ENCODE peak calls at places on chromosomes 13 and 19, in seven cellular contexts. H is SK-N-SH, I is Panc1, V is GM12878, U is HL-60, O is HCT116, Z is K562. C is an unnamed sample.

GRCh38 chr13:64371461-64371860 is 2858.7 kb downstream of the PCDH9 start:
- DNase-seq in H (no peak), I (no peak), V (no peak), U (no peak), O (no peak), Z (no peak), C (no peak)

GRCh38 chr19:16867211-16867610 is 21.6 kb upstream of the F2RL3 start:
- DNase-seq in H (no peak), I (no peak), V (no peak), U (no peak), O (no peak), Z (no peak), C (no peak)

GRCh38 chr13:21458457-21458815 is 667 bp downstream of the ZDHHC20 start:
- DNase-seq in H (peak; percentile 65), I (no peak), V (no peak), U (no peak), O (no peak), Z (peak; percentile 20), C (peak; percentile 78)

GRCh38 chr13:34207334-34207733 is 389.4 kb downstream of the RFC3 start:
- DNase-seq in H (no peak), I (no peak), V (no peak), U (no peak), O (no peak), Z (no peak), C (no peak)

GRCh38 chr13:99392126-99392805 is 85.1 kb upstream of the GPR183 start:
- DNase-seq in H (no peak), I (no peak), V (no peak), U (no peak), O (no peak), Z (no peak), C (no peak)

GRCh38 chr13:109154146-109154545 is 524.7 kb downstream of the MYO16 start:
- DNase-seq in H (no peak), I (no peak), V (no peak), U (no peak), O (no peak), Z (no peak), C (no peak)

GRCh38 chr13:65841156-65841555 is 1389.0 kb downstream of the PCDH9 start:
- DNase-seq in H (no peak), I (no peak), V (no peak), U (no peak), O (no peak), Z (no peak), C (no peak)

GRCh38 chr13:113616991-113617749 is 32.6 kb downstream of the TFDP1 start:
- DNase-seq in H (no peak), I (no peak), V (no peak), U (peak; percentile 35), O (no peak), Z (no peak), C (peak; percentile 69)

GRCh38 chr13:35979378-35979911 is 151.7 kb downstream of the DCLK1 start:
- DNase-seq in H (no peak), I (no peak), V (no peak), U (no peak), O (no peak), Z (no peak), C (no peak)

GRCh38 chr19:15101479-15102082 is 5.6 kb upstream of the SYDE1 start:
- DNase-seq in H (peak; percentile 54), I (peak; percentile 30), V (no peak), U (peak; percentile 49), O (peak; percentile 38), Z (peak; percentile 61), C (peak; percentile 82)

GRCh38 chr19:12884926-12885748 is 1.9 kb downstream of the KLF1 start:
- DNase-seq in H (peak; percentile 86), I (no peak), V (peak; percentile 57), U (peak; percentile 96), O (no peak), Z (peak; percentile 91), C (peak; percentile 100)

GRCh38 chr13:33330483-33330882 is 44.9 kb upstream of the STARD13 start:
- DNase-seq in H (no peak), I (no peak), V (no peak), U (no peak), O (no peak), Z (no peak), C (no peak)

GRCh38 chr19:2061936-2062729 is 11.1 kb upstream of the MKNK2 start:
- DNase-seq in H (no peak), I (no peak), V (no peak), U (no peak), O (no peak), Z (no peak), C (peak; percentile 63)

GRCh38 chr19:56566904-56567273 is 379 bp upstream of the ZNF470 start:
- DNase-seq in H (peak; percentile 68), I (no peak), V (no peak), U (peak; percentile 35), O (no peak), Z (no peak), C (peak; percentile 46)

GRCh38 chr19:56562766-56563165 is 4.5 kb upstream of the ZNF470 start:
- DNase-seq in H (no peak), I (no peak), V (no peak), U (no peak), O (no peak), Z (no peak), C (no peak)

DNA sequence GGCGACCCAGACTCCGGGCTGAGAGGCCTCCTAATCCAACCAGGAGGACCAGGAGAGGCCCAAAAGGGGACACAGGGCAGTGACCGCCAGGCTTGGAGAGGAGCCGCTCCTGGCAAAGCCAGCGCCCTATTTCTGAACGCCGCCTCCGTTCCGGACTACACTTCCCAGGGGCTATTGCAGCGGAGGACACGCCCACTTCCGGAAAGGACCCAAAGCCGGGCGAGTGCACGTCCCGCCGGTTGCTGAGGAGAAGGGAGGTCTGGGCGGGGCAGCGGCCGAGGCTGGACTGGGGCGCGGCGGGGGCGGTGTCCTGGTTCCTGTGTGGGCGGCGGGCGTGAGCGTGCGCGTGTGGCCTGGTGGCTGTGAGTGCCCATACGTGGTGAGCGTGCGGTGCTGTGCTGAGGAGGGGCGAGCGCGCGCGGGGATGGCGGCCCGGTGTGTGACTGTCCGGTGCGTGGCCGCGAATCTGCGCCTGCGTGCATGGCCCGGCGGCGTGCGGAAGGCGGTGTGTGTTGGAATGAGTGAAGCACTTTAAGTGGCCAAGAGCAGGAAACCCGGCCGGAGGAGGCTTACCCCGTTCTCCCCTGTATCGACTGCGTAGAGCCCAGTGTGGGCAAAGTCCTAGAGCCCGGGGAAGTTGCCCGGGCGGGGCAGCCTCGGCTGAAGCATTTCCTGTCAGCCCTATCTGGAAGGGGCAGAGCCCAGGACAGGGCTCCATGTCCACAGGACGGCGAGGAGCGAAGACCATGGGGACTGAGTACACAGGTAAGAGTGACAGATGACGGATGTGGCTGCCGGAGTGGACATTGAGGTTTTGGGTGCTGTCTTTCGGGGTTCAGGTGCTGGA is at the start of gene ZNF470:
- DNase-seq in H (peak; percentile 95), I (no peak), V (peak; percentile 34), U (peak; percentile 85), O (no peak), Z (peak; percentile 18), C (peak; percentile 97)
- TF ChIP-seq POLR2AphosphoS5 in H (no peak), I (no peak), V (no peak), U (peak; percentile 75), O (no peak), Z (no peak), C (peak; percentile 82)

GRCh38 chr19:33300016-33300981 is 2.0 kb downstream of the CEBPA start:
- DNase-seq in H (peak; percentile 32), I (no peak), V (no peak), U (no peak), O (no peak), Z (no peak), C (no peak)
- H3K27ac ChIP-seq in H (no peak overlapping the region), I (no peak overlapping the region), V (no peak overlapping the region), U (peak overlapping the region; percentile 90), O (no peak overlapping the region), Z (no peak overlapping the region), C (no peak overlapping the region)

GRCh38 chr13:40982772-40983171 is 36.3 kb downstream of the ELF1 start:
- DNase-seq in H (peak; percentile 38), I (no peak), V (peak; percentile 84), U (no peak), O (no peak), Z (no peak), C (no peak)

GRCh38 chr13:40980466-40980865 is 38.6 kb downstream of the ELF1 start:
- DNase-seq in H (no peak), I (no peak), V (no peak), U (no peak), O (no peak), Z (no peak), C (no peak)

GRCh38 chr13:40983269-40983668 is 35.8 kb downstream of the ELF1 start:
- DNase-seq in H (no peak), I (no peak), V (no peak), U (no peak), O (no peak), Z (no peak), C (no peak)

GRCh38 chr13:40981361-40981760 is 37.8 kb downstream of the ELF1 start:
- DNase-seq in H (no peak), I (no peak), V (no peak), U (peak; percentile 86), O (no peak), Z (no peak), C (no peak)

GRCh38 chr13:40981949-40982348 is 37.2 kb downstream of the ELF1 start:
- DNase-seq in H (no peak), I (no peak), V (no peak), U (no peak), O (no peak), Z (no peak), C (no peak)
- TF ChIP-seq REST in H (no peak), I (no peak), V (no peak), U (no peak), O (no peak), Z (no peak), C (no peak)

GRCh38 chr19:38838986-38839761 is 7.6 kb upstream of the ECH1 start:
- DNase-seq in H (no peak), I (no peak), V (no peak), U (no peak), O (no peak), Z (no peak), C (no peak)

GRCh38 chr19:38839816-38840582 is 8.4 kb upstream of the ECH1 start:
- DNase-seq in H (no peak), I (no peak), V (no peak), U (no peak), O (no peak), Z (no peak), C (no peak)

GRCh38 chr19:38837656-38838121 is 6.1 kb upstream of the ECH1 start:
- DNase-seq in H (no peak), I (no peak), V (no peak), U (no peak), O (no peak), Z (no peak), C (no peak)

GRCh38 chr19:38837304-38837626 is 5.7 kb upstream of the ECH1 start:
- DNase-seq in H (peak; percentile 63), I (no peak), V (no peak), U (no peak), O (no peak), Z (no peak), C (no peak)

DNA sequence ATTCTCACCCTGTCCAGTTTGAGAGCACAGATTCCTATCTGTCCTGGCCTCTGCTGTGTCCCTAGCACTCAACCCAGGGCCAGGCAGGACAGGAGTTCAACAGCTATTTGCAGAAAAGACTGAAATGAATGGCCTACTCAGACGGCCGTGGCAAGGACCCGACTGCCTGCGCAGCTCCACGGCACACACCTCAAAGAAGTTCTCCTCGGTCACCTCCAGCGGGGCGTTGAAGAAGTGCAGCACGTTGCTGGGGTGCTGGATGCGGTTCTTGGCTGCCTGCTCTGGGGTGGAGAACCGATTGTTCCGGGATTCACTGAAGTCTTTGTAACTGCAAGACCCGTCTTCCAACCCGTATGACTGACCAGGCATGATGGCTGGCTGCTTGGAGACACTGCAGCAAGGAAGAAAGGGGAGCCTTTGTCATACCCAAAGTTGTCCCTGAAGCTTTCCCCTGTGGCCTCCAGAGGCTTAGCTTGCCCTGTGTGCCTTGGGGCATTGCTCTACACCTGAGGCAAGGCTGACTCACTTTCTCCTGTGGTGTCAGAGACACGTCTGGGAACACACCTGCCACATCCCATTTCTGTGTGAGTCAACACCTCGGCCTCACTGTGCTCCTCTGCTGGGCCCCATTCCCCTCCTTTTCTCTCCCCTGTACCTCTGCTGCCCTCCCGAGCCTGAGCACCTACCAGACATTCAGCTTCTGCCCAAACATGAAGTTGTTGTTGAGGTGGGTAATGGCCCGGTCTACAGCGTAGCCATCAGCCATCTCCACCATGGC is 6.8 kb upstream of the ECH1 start:
- DNase-seq in H (no peak), I (no peak), V (no peak), U (no peak), O (peak; percentile 46), Z (no peak), C (no peak)
- TF ChIP-seq POLR2AphosphoS5 in H (no peak), I (no peak), V (peak; percentile 77), U (no peak), O (peak; percentile 44), Z (no peak), C (peak; percentile 31)

C was measured in GM23338.